ENCODE peak calls at places on chromosome 14, in eight cellular contexts. D is foreskin keratinocyte, I is activated B cell treated with CpG ODN at 0.5 μM for 24 hours, T is NCI-H1092 treated with DMSO at 0.1 percent for 48 hours, Q is SIG-M5, A is epithelial cell of proximal tubule, R is midbrain, K is fibroblast of mammary gland. J is an unnamed sample.

GRCh38 chr14:96267336-96267735 is 11.3 kb downstream of the BDKRB1 start:
- DNase-seq in Q (no peak), T (no peak), K (peak; percentile 93), A (no peak), R (no peak), D (peak; percentile 94), I (no peak), J (no peak)

GRCh38 chr14:104249092-104249491 is 110.7 kb downstream of the KIF26A start:
- DNase-seq in R (no peak), A (no peak), I (no peak), K (no peak), D (no peak), Q (no peak), T (no peak), J (no peak)

GRCh38 chr14:23632461-23633159 is 3.6 kb upstream of the DHRS2 start:
- DNase-seq in K (no peak), T (no peak), Q (no peak), R (no peak), A (no peak), I (no peak), D (no peak), J (no peak)

GRCh38 chr14:29898470-29898869 is 29.2 kb downstream of the PRKD1 start:
- DNase-seq in R (no peak), D (no peak), I (no peak), Q (no peak), A (no peak), K (no peak), T (no peak), J (peak; percentile 32)

GRCh38 chr14:21917699-21918436 is 244.2 kb upstream of the OR4E1 start:
- DNase-seq in I (no peak), D (peak; percentile 39), Q (no peak), K (peak; percentile 52), T (peak; percentile 17), R (peak; percentile 79), A (peak; percentile 46), J (peak; percentile 1)

GRCh38 chr14:48672506-48672905 is 913.7 kb downstream of the RPS29 start:
- DNase-seq in D (no peak), R (no peak), I (no peak), K (no peak), A (no peak), Q (no peak), T (no peak), J (no peak)

GRCh38 chr14:20469890-20470858 is 968 bp downstream of the PNP start:
- DNase-seq in I (peak; percentile 43), Q (peak; percentile 48), R (peak; percentile 19), A (peak; percentile 67), K (peak; percentile 88), D (peak; percentile 86), T (peak; percentile 81), J (peak; percentile 35)

GRCh38 chr14:39988939-39989338 is 556.7 kb upstream of the FBXO33 start:
- DNase-seq in I (no peak), K (peak; percentile 51), D (peak; percentile 0), A (no peak), T (peak; percentile 86), R (peak; percentile 26), Q (no peak), J (peak; percentile 72)

GRCh38 chr14:54529811-54530210 is 20.1 kb downstream of the CGRRF1 start:
- DNase-seq in K (peak; percentile 70), A (no peak), I (no peak), R (no peak), T (no peak), D (peak; percentile 38), Q (no peak), J (no peak)

GRCh38 chr14:65991124-65991523 is 495.0 kb upstream of the CCDC196 start:
- DNase-seq in Q (no peak), D (no peak), T (no peak), I (no peak), R (no peak), A (no peak), K (no peak), J (no peak)

GRCh38 chr14:61320806-61321384 is 484 bp upstream of the PRKCH start:
- DNase-seq in A (no peak), Q (no peak), R (no peak), I (no peak), D (peak; percentile 34), T (no peak), K (no peak), J (no peak)

GRCh38 chr14:50062438-50063039 is 53.8 kb downstream of the VCPKMT start:
- DNase-seq in D (peak; percentile 75), R (no peak), K (peak; percentile 74), I (no peak), A (no peak), Q (no peak), T (no peak), J (no peak)

GRCh38 chr14:38705220-38705619 is 397.8 kb downstream of the SEC23A start:
- DNase-seq in I (no peak), K (no peak), T (no peak), Q (no peak), D (no peak), R (no peak), A (no peak), J (no peak)

GRCh38 chr14:57008534-57008933 is 198.3 kb upstream of the OTX2 start:
- DNase-seq in A (no peak), R (no peak), K (no peak), D (no peak), Q (no peak), T (no peak), I (no peak), J (no peak)

GRCh38 chr14:95471526-95472304 is 44.7 kb downstream of the SYNE3 start:
- DNase-seq in A (no peak), I (no peak), T (no peak), K (no peak), Q (no peak), D (no peak), R (no peak), J (no peak)

GRCh38 chr14:41605550-41606248 is 977 bp upstream of the LRFN5 start:
- DNase-seq in I (no peak), T (peak; percentile 96), R (no peak), D (no peak), Q (no peak), K (peak; percentile 54), A (no peak), J (peak; percentile 52)

GRCh38 chr14:24426912-24427536 is 2.4 kb downstream of the CBLN3 start:
- DNase-seq in I (no peak), A (no peak), T (no peak), D (peak; percentile 26), Q (no peak), R (no peak), K (no peak), J (no peak)

GRCh38 chr14:100440207-100440631 is 117.1 kb downstream of the SLC25A47 start:
- DNase-seq in Q (no peak), T (peak; percentile 44), A (peak; percentile 52), I (no peak), D (peak; percentile 81), K (peak; percentile 68), R (peak; percentile 72), J (peak; percentile 19)

GRCh38 chr14:25351269-25351668 is 301.3 kb upstream of the STXBP6 start:
- DNase-seq in A (no peak), R (no peak), T (no peak), K (peak; percentile 74), I (no peak), Q (no peak), D (no peak), J (no peak)

GRCh38 chr14:89240414-89240813 is 176.6 kb downstream of the FOXN3 start:
- DNase-seq in K (peak; percentile 83), A (no peak), R (no peak), D (peak; percentile 24), T (no peak), I (no peak), Q (no peak), J (no peak)

GRCh38 chr14:53956427-53957201 is at the start of gene BMP4:
- DNase-seq in D (peak; percentile 75), T (no peak), Q (no peak), I (no peak), A (no peak), K (no peak), R (no peak), J (no peak)

J was measured in NCI-H2029.